ENCODE peak calls at places on chromosomes 16 and 17, in seven cellular contexts. One of them, this sample, is unnamed.

GRCh38 chr17:81002409-81003361 is 11.0 kb downstream of the CHMP6 start:
- DNase-seq in osteoblast: peak; percentile 98
- DNase-seq in CD8-positive, alpha-beta T cell: no peak
- DNase-seq in ascending aorta: no peak
- DNase-seq in dorsolateral prefrontal cortex: peak; percentile 49
- DNase-seq in pancreas: peak; percentile 82
- DNase-seq in body of pancreas: peak; percentile 53
- DNase-seq in this sample: peak; percentile 56

GRCh38 chr17:48462946-48463345 is 32.9 kb upstream of the SKAP1 start:
- DNase-seq in osteoblast: no peak
- DNase-seq in pancreas: no peak
- DNase-seq in dorsolateral prefrontal cortex: no peak
- DNase-seq in body of pancreas: no peak
- DNase-seq in CD8-positive, alpha-beta T cell: no peak
- DNase-seq in ascending aorta: no peak
- DNase-seq in this sample: no peak

GRCh38 chr16:76676356-76676755 is 399.2 kb downstream of the CNTNAP4 start:
- DNase-seq in body of pancreas: no peak
- DNase-seq in ascending aorta: no peak
- DNase-seq in pancreas: no peak
- DNase-seq in CD8-positive, alpha-beta T cell: no peak
- DNase-seq in dorsolateral prefrontal cortex: no peak
- DNase-seq in osteoblast: no peak
- DNase-seq in this sample: no peak

GRCh38 chr17:11582217-11582616 is 16.1 kb upstream of the DNAH9 start:
- DNase-seq in body of pancreas: no peak
- DNase-seq in dorsolateral prefrontal cortex: no peak
- DNase-seq in osteoblast: no peak
- DNase-seq in CD8-positive, alpha-beta T cell: no peak
- DNase-seq in pancreas: peak; percentile 55
- DNase-seq in ascending aorta: no peak
- DNase-seq in this sample: no peak

GRCh38 chr16:67326472-67327309 is at the start of the genes KCTD19 and LRRC36:
- DNase-seq in dorsolateral prefrontal cortex: no peak
- DNase-seq in ascending aorta: no peak
- DNase-seq in pancreas: peak; percentile 91
- DNase-seq in body of pancreas: peak; percentile 74
- DNase-seq in CD8-positive, alpha-beta T cell: peak; percentile 13
- DNase-seq in osteoblast: peak; percentile 93
- DNase-seq in this sample: peak; percentile 99

GRCh38 chr17:51045616-51046526 is 74.8 kb downstream of the SPAG9 start:
- DNase-seq in body of pancreas: no peak
- DNase-seq in CD8-positive, alpha-beta T cell: no peak
- DNase-seq in ascending aorta: no peak
- DNase-seq in dorsolateral prefrontal cortex: no peak
- DNase-seq in pancreas: no peak
- DNase-seq in osteoblast: no peak
- DNase-seq in this sample: no peak

GRCh38 chr17:76947771-76948170 is 79.6 kb downstream of the MGAT5B start:
- DNase-seq in CD8-positive, alpha-beta T cell: no peak
- DNase-seq in body of pancreas: no peak
- DNase-seq in pancreas: no peak
- DNase-seq in osteoblast: peak; percentile 80
- DNase-seq in ascending aorta: no peak
- DNase-seq in dorsolateral prefrontal cortex: no peak
- DNase-seq in this sample: peak; percentile 56

GRCh38 chr17:3668279-3669084 is at the start of the genes EMC6 and TAX1BP3:
- DNase-seq in body of pancreas: peak; percentile 99
- DNase-seq in osteoblast: peak; percentile 100
- DNase-seq in ascending aorta: peak; percentile 93
- DNase-seq in dorsolateral prefrontal cortex: peak; percentile 98
- DNase-seq in CD8-positive, alpha-beta T cell: peak; percentile 98
- DNase-seq in pancreas: peak; percentile 100
- DNase-seq in this sample: peak; percentile 100

GRCh38 chr17:21233581-21234337 is 19.5 kb downstream of the NATD1 start:
- DNase-seq in dorsolateral prefrontal cortex: no peak
- DNase-seq in pancreas: no peak
- DNase-seq in ascending aorta: no peak
- DNase-seq in osteoblast: no peak
- DNase-seq in body of pancreas: no peak
- DNase-seq in CD8-positive, alpha-beta T cell: no peak
- DNase-seq in this sample: peak; percentile 32

GRCh38 chr17:46154151-46154816 is 38.9 kb downstream of the KANSL1 start:
- DNase-seq in osteoblast: no peak
- DNase-seq in pancreas: no peak
- DNase-seq in body of pancreas: no peak
- DNase-seq in CD8-positive, alpha-beta T cell: no peak
- DNase-seq in ascending aorta: no peak
- DNase-seq in dorsolateral prefrontal cortex: no peak
- DNase-seq in this sample: no peak

GRCh38 chr17:76736349-76737081 is 616 bp downstream of the SRSF2 start:
- DNase-seq in pancreas: peak; percentile 93
- DNase-seq in osteoblast: peak; percentile 90
- DNase-seq in body of pancreas: peak; percentile 78
- DNase-seq in dorsolateral prefrontal cortex: peak; percentile 60
- DNase-seq in ascending aorta: no peak
- DNase-seq in CD8-positive, alpha-beta T cell: peak; percentile 32
- DNase-seq in this sample: peak; percentile 82

DNA sequence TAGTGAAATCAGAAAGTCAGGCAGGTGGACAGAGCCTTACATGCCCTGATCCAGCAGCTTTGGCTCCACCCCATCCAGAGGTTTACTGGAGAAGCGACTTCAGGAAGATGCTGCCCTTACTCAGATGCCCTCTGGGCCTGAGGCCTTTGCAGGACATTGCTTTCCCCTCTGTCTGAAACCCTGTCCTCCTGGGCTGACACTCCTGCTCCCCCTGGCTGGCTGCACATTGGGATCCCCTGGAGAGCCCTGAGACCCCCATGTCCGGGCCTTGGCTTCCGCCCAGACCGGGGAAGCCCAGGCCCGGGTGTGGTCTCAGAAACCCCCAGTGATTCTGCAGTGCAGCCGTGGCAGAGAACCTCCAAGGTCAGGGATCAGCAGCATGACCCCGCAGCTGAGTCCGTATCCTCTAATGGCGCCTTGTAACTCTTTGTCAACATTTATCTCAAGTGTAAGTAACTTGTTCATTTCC is 36.6 kb downstream of the BCO1 start:
- DNase-seq in ascending aorta: no peak
- DNase-seq in dorsolateral prefrontal cortex: no peak
- DNase-seq in body of pancreas: no peak
- DNase-seq in pancreas: no peak
- DNase-seq in CD8-positive, alpha-beta T cell: no peak
- DNase-seq in osteoblast: no peak
- DNase-seq in this sample: peak; percentile 30
- H3K27me3 ChIP-seq in ascending aorta: no peaks in the 10 kb centered on the region
- H3K27me3 ChIP-seq in dorsolateral prefrontal cortex: no peaks in the 10 kb centered on the region
- H3K27me3 ChIP-seq in body of pancreas: no peaks in the 10 kb centered on the region
- H3K27me3 ChIP-seq in pancreas: no peaks in the 10 kb centered on the region
- H3K27me3 ChIP-seq in CD8-positive, alpha-beta T cell: no peaks in the 10 kb centered on the region
- H3K27me3 ChIP-seq in osteoblast: no peaks in the 10 kb centered on the region
- H3K27me3 ChIP-seq in this sample: no peaks in the 10 kb centered on the region

DNA sequence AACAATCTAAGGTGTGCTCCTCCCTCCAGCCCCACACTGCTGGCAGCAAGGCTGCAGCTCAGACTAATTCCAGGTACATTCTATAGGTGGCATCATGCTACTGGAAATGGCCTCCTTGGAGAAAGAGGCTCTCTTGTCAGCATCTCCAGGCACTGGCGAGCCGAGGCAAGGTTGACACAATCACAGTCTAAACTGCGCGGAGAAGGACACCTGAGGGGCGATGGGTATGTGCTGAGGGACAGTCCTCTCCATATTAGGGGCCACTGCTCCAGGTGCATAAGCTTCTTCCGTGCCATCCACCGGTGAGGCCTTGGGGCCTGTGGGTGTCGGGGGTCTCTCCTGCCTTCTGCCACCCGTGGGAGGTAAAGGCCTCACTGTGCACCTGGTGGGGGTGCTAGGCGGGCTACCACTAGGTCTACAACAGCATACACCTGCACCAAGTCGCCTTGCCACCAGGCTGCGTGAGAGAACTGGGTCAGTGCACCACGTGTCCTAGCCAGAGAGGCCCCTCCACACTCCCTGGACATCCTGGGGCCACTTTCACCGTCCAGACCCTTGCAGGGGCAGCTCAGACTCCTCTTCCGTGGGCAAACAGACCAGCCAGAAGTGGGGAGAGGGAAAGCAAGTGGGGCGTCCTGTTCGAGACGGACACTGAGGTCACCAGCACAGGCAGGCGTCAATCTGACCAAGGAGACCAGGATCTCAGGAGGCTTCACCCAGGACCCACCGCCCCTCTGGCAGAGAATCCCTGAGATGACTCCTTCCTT is 12.1 kb upstream of the CBX8 start:
- DNase-seq in pancreas: peak; percentile 76
- DNase-seq in osteoblast: no peak
- DNase-seq in dorsolateral prefrontal cortex: no peak
- DNase-seq in body of pancreas: peak; percentile 59
- DNase-seq in CD8-positive, alpha-beta T cell: no peak
- DNase-seq in ascending aorta: no peak
- DNase-seq in this sample: peak; percentile 82
- H3K27me3 ChIP-seq in pancreas: peaks cover 16% of the 10 kb centered on the region
- H3K27me3 ChIP-seq in osteoblast: peaks cover 92% of the 10 kb centered on the region
- H3K27me3 ChIP-seq in dorsolateral prefrontal cortex: peaks cover 90% of the 10 kb centered on the region
- H3K27me3 ChIP-seq in body of pancreas: peaks cover 3% of the 10 kb centered on the region
- H3K27me3 ChIP-seq in CD8-positive, alpha-beta T cell: peaks cover 79% of the 10 kb centered on the region
- H3K27me3 ChIP-seq in ascending aorta: peaks cover 67% of the 10 kb centered on the region
- H3K27me3 ChIP-seq in this sample: peaks cover 94% of the 10 kb centered on the region

GRCh38 chr17:83084621-83085056 is 5.2 kb downstream of the METRNL start:
- DNase-seq in body of pancreas: no peak
- DNase-seq in pancreas: no peak
- DNase-seq in dorsolateral prefrontal cortex: no peak
- DNase-seq in CD8-positive, alpha-beta T cell: no peak
- DNase-seq in osteoblast: no peak
- DNase-seq in ascending aorta: no peak
- DNase-seq in this sample: peak; percentile 71

GRCh38 chr17:83084214-83084613 is 4.8 kb downstream of the METRNL start:
- DNase-seq in osteoblast: no peak
- DNase-seq in pancreas: no peak
- DNase-seq in ascending aorta: no peak
- DNase-seq in CD8-positive, alpha-beta T cell: no peak
- DNase-seq in dorsolateral prefrontal cortex: no peak
- DNase-seq in body of pancreas: no peak
- DNase-seq in this sample: peak; percentile 69

GRCh38 chr17:83082435-83082834 is 3.0 kb downstream of the METRNL start:
- DNase-seq in CD8-positive, alpha-beta T cell: no peak
- DNase-seq in pancreas: no peak
- DNase-seq in dorsolateral prefrontal cortex: no peak
- DNase-seq in body of pancreas: no peak
- DNase-seq in osteoblast: no peak
- DNase-seq in ascending aorta: no peak
- DNase-seq in this sample: no peak

GRCh38 chr17:83082899-83083367 is 3.5 kb downstream of the METRNL start:
- DNase-seq in dorsolateral prefrontal cortex: no peak
- DNase-seq in CD8-positive, alpha-beta T cell: no peak
- DNase-seq in pancreas: no peak
- DNase-seq in osteoblast: no peak
- DNase-seq in ascending aorta: no peak
- DNase-seq in body of pancreas: no peak
- DNase-seq in this sample: no peak

DNA sequence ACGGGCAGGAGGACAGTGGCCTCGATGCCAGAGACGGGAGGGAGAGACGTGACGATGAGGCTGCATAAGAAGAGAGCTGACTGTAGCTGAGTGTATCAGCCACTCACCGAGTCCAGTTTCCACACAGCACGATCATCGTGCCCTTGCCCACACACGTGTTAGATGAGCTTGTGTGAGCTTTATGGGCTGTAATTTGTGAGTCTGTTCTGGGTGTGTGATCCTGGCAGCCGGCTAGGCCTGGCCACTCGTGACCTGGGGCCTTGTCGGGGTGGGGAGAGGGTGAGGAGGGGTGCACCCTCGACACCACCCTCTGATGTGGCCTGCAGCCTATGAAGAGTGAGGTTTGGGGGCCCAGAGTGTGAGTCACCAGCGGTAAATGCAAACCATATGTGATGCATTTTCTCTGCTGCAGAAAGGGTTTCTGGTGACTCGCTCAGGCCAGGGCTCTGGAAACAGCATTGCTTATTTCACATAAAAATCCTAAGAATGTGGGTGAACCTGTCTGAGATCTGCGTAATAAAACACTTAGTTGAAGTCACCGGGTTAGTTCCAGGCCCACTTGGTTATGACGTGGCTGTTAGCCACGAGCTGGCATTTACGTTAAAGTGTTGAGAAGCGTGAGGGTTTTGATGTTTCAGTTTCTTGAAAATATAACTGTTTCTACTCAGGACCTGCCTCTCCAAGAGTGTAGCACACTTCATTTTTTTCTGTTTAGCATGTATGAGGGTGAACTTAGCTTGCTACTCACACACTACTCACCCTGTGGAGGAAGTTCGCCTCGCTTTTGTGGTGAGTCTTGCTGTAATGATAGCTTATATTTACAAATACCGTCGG is 4.2 kb downstream of the METRNL start:
- DNase-seq in osteoblast: peak; percentile 100
- DNase-seq in body of pancreas: no peak
- DNase-seq in ascending aorta: no peak
- DNase-seq in pancreas: no peak
- DNase-seq in CD8-positive, alpha-beta T cell: peak; percentile 46
- DNase-seq in dorsolateral prefrontal cortex: no peak
- DNase-seq in this sample: peak; percentile 83
- H3K27me3 ChIP-seq in osteoblast: peaks cover 2% of the 10 kb centered on the region
- H3K27me3 ChIP-seq in body of pancreas: no peaks in the 10 kb centered on the region
- H3K27me3 ChIP-seq in ascending aorta: no peaks in the 10 kb centered on the region
- H3K27me3 ChIP-seq in pancreas: no peaks in the 10 kb centered on the region
- H3K27me3 ChIP-seq in CD8-positive, alpha-beta T cell: no peaks in the 10 kb centered on the region
- H3K27me3 ChIP-seq in dorsolateral prefrontal cortex: no peaks in the 10 kb centered on the region
- H3K27me3 ChIP-seq in this sample: peaks cover 15% of the 10 kb centered on the region

GRCh38 chr17:8957721-8958120 is 7.8 kb downstream of the PIK3R5 start:
- DNase-seq in pancreas: no peak
- DNase-seq in ascending aorta: no peak
- DNase-seq in CD8-positive, alpha-beta T cell: no peak
- DNase-seq in osteoblast: no peak
- DNase-seq in dorsolateral prefrontal cortex: no peak
- DNase-seq in body of pancreas: no peak
- DNase-seq in this sample: no peak
- H3K27me3 ChIP-seq in pancreas: no peaks in the 10 kb centered on the region
- H3K27me3 ChIP-seq in ascending aorta: no peaks in the 10 kb centered on the region
- H3K27me3 ChIP-seq in CD8-positive, alpha-beta T cell: no peaks in the 10 kb centered on the region
- H3K27me3 ChIP-seq in osteoblast: peaks cover 2% of the 10 kb centered on the region
- H3K27me3 ChIP-seq in dorsolateral prefrontal cortex: peaks cover 8% of the 10 kb centered on the region
- H3K27me3 ChIP-seq in body of pancreas: no peaks in the 10 kb centered on the region
- H3K27me3 ChIP-seq in this sample: no peaks in the 10 kb centered on the region

This sample was measured in H7.